ENCODE peak calls at places on chromosomes 3 and 15, in seven cellular contexts. Z is neuronal stem cell, S is IMR-90, I is H9, R is mesenchymal stem cell, D is H1, H is trophoblast cell. B is an unnamed sample.
A peak's percentile ranks its signal among the peaks of the same experiment; 100 is the strongest.

GRCh38 chr15:38255690-38256089 is 3.1 kb downstream of the SPRED1 start:
- DNase-seq in Z (no peak), R (no peak), D (no peak), S (no peak), H (no peak), I (no peak), B (no peak)

GRCh38 chr15:22810033-22810734 is 23.7 kb downstream of the NIPA1 start:
- DNase-seq in I (no peak), S (no peak), R (no peak), H (no peak), Z (no peak), D (no peak), B (no peak)

GRCh38 chr3:96796101-96796500 is 18.3 kb upstream of the EPHA6 start:
- DNase-seq in D (no peak), H (no peak), I (no peak), Z (no peak), S (no peak), R (no peak), B (no peak)

GRCh38 chr3:181720281-181720680 is 8.6 kb downstream of the SOX2 start:
- DNase-seq in S (no peak), Z (no peak), H (no peak), I (no peak), D (no peak), R (no peak), B (no peak)

GRCh38 chr3:188049890-188050530 is 103.9 kb upstream of the LPP start:
- DNase-seq in Z (no peak), H (no peak), I (no peak), S (no peak), R (no peak), D (no peak), B (no peak)

GRCh38 chr3:195238626-195239118 is 32.3 kb downstream of the XXYLT1 start:
- DNase-seq in H (no peak), I (peak; percentile 24), Z (no peak), S (peak; percentile 50), D (no peak), R (peak; percentile 25), B (no peak)

GRCh38 chr15:88647362-88648105 is 8.7 kb downstream of the ISG20 start:
- DNase-seq in S (no peak), Z (no peak), I (peak; percentile 22), D (no peak), R (no peak), H (no peak), B (no peak)

GRCh38 chr3:101243285-101244211 is 76.8 kb downstream of the IMPG2 start:
- DNase-seq in R (no peak), H (no peak), S (no peak), D (no peak), I (no peak), Z (no peak), B (no peak)

GRCh38 chr3:128854382-128854939 is 25.0 kb upstream of the ACAD9 start:
- DNase-seq in H (no peak), D (no peak), R (no peak), Z (no peak), S (no peak), I (no peak), B (no peak)

GRCh38 chr15:78004222-78004727 is 73.2 kb downstream of the TBC1D2B start:
- DNase-seq in H (no peak), D (no peak), I (no peak), Z (no peak), S (no peak), R (no peak), B (peak; percentile 7)

GRCh38 chr3:16055606-16056209 is 118.8 kb upstream of the GALNT15 start:
- DNase-seq in S (no peak), D (no peak), H (no peak), R (no peak), Z (no peak), I (no peak), B (no peak)

GRCh38 chr3:81451611-81452010 is 309.8 kb downstream of the GBE1 start:
- DNase-seq in H (no peak), D (no peak), Z (no peak), S (no peak), R (no peak), I (no peak), B (peak; percentile 2)

GRCh38 chr3:9897408-9898372 is 5.0 kb upstream of the IL17RE start:
- DNase-seq in R (peak; percentile 22), Z (no peak), S (peak; percentile 41), H (no peak), D (no peak), I (no peak), B (no peak)

GRCh38 chr3:167776144-167776685 is 40.7 kb downstream of the SERPINI1 start:
- DNase-seq in H (no peak), Z (no peak), S (no peak), I (no peak), D (no peak), R (no peak), B (no peak)

GRCh38 chr15:23420806-23421575 is 26.1 kb downstream of the GOLGA6L2 start:
- DNase-seq in S (no peak), D (no peak), Z (no peak), R (no peak), H (no peak), I (no peak), B (no peak)

GRCh38 chr15:77980094-77980493 is 97.4 kb downstream of the TBC1D2B start:
- DNase-seq in I (no peak), H (no peak), Z (no peak), S (no peak), R (no peak), D (no peak), B (no peak)

GRCh38 chr3:183180765-183181295 is 18.3 kb upstream of the LAMP3 start:
- DNase-seq in I (no peak), R (no peak), Z (no peak), D (no peak), S (no peak), H (no peak), B (no peak)

GRCh38 chr3:48432411-48433371 is 2.8 kb upstream of the PLXNB1 start:
- DNase-seq in Z (no peak), H (peak; percentile 54), S (peak; percentile 14), R (no peak), I (peak; percentile 94), D (no peak), B (peak; percentile 93)

GRCh38 chr3:138442433-138442832 is 8.0 kb downstream of the ESYT3 start:
- DNase-seq in Z (no peak), S (peak; percentile 60), R (peak; percentile 69), I (no peak), D (no peak), H (peak; percentile 79), B (peak; percentile 85)

GRCh38 chr3:134079111-134079531 is 49.4 kb upstream of the SLCO2A1 start:
- DNase-seq in D (no peak), R (no peak), S (no peak), Z (no peak), H (peak; percentile 98), I (no peak), B (no peak)

GRCh38 chr15:41620536-41621199 is 39.5 kb upstream of the MGA start:
- DNase-seq in R (peak; percentile 13), S (no peak), H (no peak), Z (peak; percentile 17), I (peak; percentile 66), D (no peak), B (peak; percentile 52)

GRCh38 chr15:88803241-88803919 is at the start of gene ACAN:
- DNase-seq in H (no peak), Z (peak; percentile 57), D (no peak), R (no peak), S (no peak), I (peak; percentile 64), B (peak; percentile 32)

GRCh38 chr3:30835667-30836066 is 58.8 kb downstream of the GADL1 start:
- DNase-seq in Z (no peak), I (no peak), S (no peak), D (peak; percentile 13), H (no peak), R (no peak), B (no peak)

GRCh38 chr3:76610150-76610549 is 429.7 kb upstream of the ROBO2 start:
- DNase-seq in S (no peak), H (no peak), Z (no peak), R (no peak), D (no peak), I (no peak), B (no peak)
- H3K18ac ChIP-seq in S (no peak overlapping the region), H (no peak overlapping the region), Z (peak overlapping the region; percentile 28), R (no peak overlapping the region), D (no peak overlapping the region), I (no peak overlapping the region), B (no peak overlapping the region)

GRCh38 chr15:69526086-69526485 is 73.5 kb downstream of the RPLP1 start:
- DNase-seq in Z (no peak), H (no peak), D (no peak), R (no peak), S (peak; percentile 21), I (peak; percentile 5), B (no peak)

GRCh38 chr15:69526696-69527095 is 74.1 kb downstream of the RPLP1 start:
- DNase-seq in S (no peak), D (no peak), R (no peak), H (no peak), Z (peak; percentile 63), I (peak; percentile 17), B (no peak)

GRCh38 chr15:69524850-69525249 is 72.2 kb downstream of the RPLP1 start:
- DNase-seq in R (no peak), D (no peak), H (no peak), I (no peak), S (no peak), Z (no peak), B (no peak)

GRCh38 chr15:69524296-69524695 is 71.7 kb downstream of the RPLP1 start:
- DNase-seq in D (no peak), H (no peak), Z (no peak), R (no peak), S (no peak), I (no peak), B (no peak)

GRCh38 chr15:69525543-69525942 is 72.9 kb downstream of the RPLP1 start:
- DNase-seq in Z (no peak), R (no peak), H (no peak), I (no peak), D (no peak), S (no peak), B (no peak)
- H3K4me2 ChIP-seq in Z (no peak overlapping the region), R (no peak overlapping the region), H (no peak overlapping the region), I (no peak overlapping the region), D (no peak overlapping the region), S (no peak overlapping the region), B (no peak overlapping the region)

GRCh38 chr15:97686324-97686723 is 274.2 kb upstream of the ARRDC4 start:
- DNase-seq in R (no peak), Z (no peak), D (no peak), I (no peak), S (no peak), H (no peak), B (no peak)
- H3K18ac ChIP-seq in R (no peak overlapping the region), Z (no peak overlapping the region), D (no peak overlapping the region), I (no peak overlapping the region), S (no peak overlapping the region), H (no peak overlapping the region), B (no peak overlapping the region)

GRCh38 chr3:171328419-171329082 is 131.7 kb downstream of the TNIK start:
- DNase-seq in I (peak; percentile 45), R (no peak), S (no peak), Z (no peak), D (no peak), H (no peak), B (peak; percentile 87)
- H3K4me2 ChIP-seq in I (no peak overlapping the region), R (no peak overlapping the region), S (no peak overlapping the region), Z (no peak overlapping the region), D (no peak overlapping the region), H (no peak overlapping the region), B (no peak overlapping the region)

GRCh38 chr3:77309460-77309859 is 269.6 kb downstream of the ROBO2 start:
- DNase-seq in D (no peak), S (peak; percentile 45), Z (no peak), I (no peak), H (no peak), R (no peak), B (no peak)

GRCh38 chr3:77298405-77298804 is 258.5 kb downstream of the ROBO2 start:
- DNase-seq in I (no peak), D (no peak), R (peak; percentile 73), Z (no peak), H (no peak), S (peak; percentile 59), B (no peak)

GRCh38 chr3:77303943-77304778 is 264.3 kb downstream of the ROBO2 start:
- DNase-seq in D (no peak), Z (no peak), S (no peak), H (no peak), R (no peak), I (no peak), B (no peak)
- H3K18ac ChIP-seq in D (no peak overlapping the region), Z (no peak overlapping the region), S (no peak overlapping the region), H (no peak overlapping the region), R (no peak overlapping the region), I (no peak overlapping the region), B (no peak overlapping the region)

B was measured in mesendoderm.